ENCODE peak calls at places on chromosomes 12 and 14, in eight cellular contexts. One of them, this sample, is unnamed.

GRCh38 chr14:102828201-102828600 is 51.0 kb downstream of the TRAF3 start:
- DNase-seq in transverse colon: no peak
- DNase-seq in Caco-2: no peak
- DNase-seq in GM20000: no peak
- DNase-seq in DND-41: no peak
- DNase-seq in mesothelial cell of epicardium: no peak
- DNase-seq in IMR-90: no peak
- DNase-seq in HFFc6: no peak
- DNase-seq in this sample: no peak

GRCh38 chr14:44833376-44833775 is 128.4 kb downstream of the KLHL28 start:
- DNase-seq in Caco-2: no peak
- DNase-seq in HFFc6: peak
- DNase-seq in GM20000: no peak
- DNase-seq in transverse colon: no peak
- DNase-seq in mesothelial cell of epicardium: no peak
- DNase-seq in DND-41: no peak
- DNase-seq in IMR-90: peak
- DNase-seq in this sample: no peak

GRCh38 chr14:99516156-99517045 is 35.2 kb downstream of the CCNK start:
- DNase-seq in transverse colon: no peak
- DNase-seq in Caco-2: no peak
- DNase-seq in DND-41: no peak
- DNase-seq in IMR-90: no peak
- DNase-seq in HFFc6: no peak
- DNase-seq in GM20000: no peak
- DNase-seq in mesothelial cell of epicardium: peak
- DNase-seq in this sample: no peak

GRCh38 chr14:78752789-78753188 is 582.6 kb downstream of the NRXN3 start:
- DNase-seq in Caco-2: no peak
- DNase-seq in DND-41: no peak
- DNase-seq in HFFc6: no peak
- DNase-seq in mesothelial cell of epicardium: no peak
- DNase-seq in IMR-90: no peak
- DNase-seq in GM20000: no peak
- DNase-seq in transverse colon: peak
- DNase-seq in this sample: no peak

GRCh38 chr12:16155938-16156337 is 121.5 kb downstream of the SLC15A5 start:
- DNase-seq in mesothelial cell of epicardium: no peak
- DNase-seq in Caco-2: no peak
- DNase-seq in DND-41: no peak
- DNase-seq in IMR-90: no peak
- DNase-seq in transverse colon: no peak
- DNase-seq in GM20000: no peak
- DNase-seq in HFFc6: no peak
- DNase-seq in this sample: no peak

GRCh38 chr14:59919582-59920377 is at the start of gene LRRC9:
- DNase-seq in Caco-2: peak
- DNase-seq in GM20000: no peak
- DNase-seq in IMR-90: no peak
- DNase-seq in transverse colon: peak
- DNase-seq in HFFc6: no peak
- DNase-seq in DND-41: peak
- DNase-seq in mesothelial cell of epicardium: peak
- DNase-seq in this sample: peak

GRCh38 chr12:122003646-122004611 is 17.8 kb upstream of the BCL7A start:
- DNase-seq in HFFc6: no peak
- DNase-seq in transverse colon: peak
- DNase-seq in Caco-2: no peak
- DNase-seq in DND-41: peak
- DNase-seq in IMR-90: no peak
- DNase-seq in mesothelial cell of epicardium: no peak
- DNase-seq in GM20000: peak
- DNase-seq in this sample: peak

GRCh38 chr12:92927055-92927435 is 2.0 kb downstream of the EEA1 start:
- DNase-seq in GM20000: peak
- DNase-seq in IMR-90: peak
- DNase-seq in DND-41: peak
- DNase-seq in HFFc6: peak
- DNase-seq in transverse colon: no peak
- DNase-seq in Caco-2: no peak
- DNase-seq in mesothelial cell of epicardium: no peak
- DNase-seq in this sample: no peak

GRCh38 chr12:52741378-52742195 is 35.6 kb downstream of the KRT76 start:
- DNase-seq in Caco-2: peak
- DNase-seq in DND-41: peak
- DNase-seq in IMR-90: peak
- DNase-seq in mesothelial cell of epicardium: peak
- DNase-seq in transverse colon: peak
- DNase-seq in HFFc6: peak
- DNase-seq in GM20000: peak
- DNase-seq in this sample: peak

GRCh38 chr12:94202245-94203180 is 54.1 kb downstream of the PLXNC1 start:
- DNase-seq in HFFc6: no peak
- DNase-seq in Caco-2: no peak
- DNase-seq in IMR-90: no peak
- DNase-seq in DND-41: peak
- DNase-seq in transverse colon: no peak
- DNase-seq in GM20000: no peak
- DNase-seq in mesothelial cell of epicardium: no peak
- DNase-seq in this sample: peak

GRCh38 chr12:112294793-112295192 is 87.4 kb downstream of the HECTD4 start:
- DNase-seq in HFFc6: no peak
- DNase-seq in Caco-2: peak
- DNase-seq in mesothelial cell of epicardium: no peak
- DNase-seq in DND-41: no peak
- DNase-seq in GM20000: no peak
- DNase-seq in IMR-90: peak
- DNase-seq in transverse colon: no peak
- DNase-seq in this sample: no peak

GRCh38 chr14:94746131-94746530 is 23.8 kb downstream of the GSC start:
- DNase-seq in Caco-2: no peak
- DNase-seq in transverse colon: no peak
- DNase-seq in HFFc6: no peak
- DNase-seq in DND-41: no peak
- DNase-seq in mesothelial cell of epicardium: no peak
- DNase-seq in IMR-90: no peak
- DNase-seq in GM20000: no peak
- DNase-seq in this sample: no peak

GRCh38 chr14:94751956-94752355 is 18.0 kb downstream of the GSC start:
- DNase-seq in Caco-2: no peak
- DNase-seq in DND-41: no peak
- DNase-seq in mesothelial cell of epicardium: no peak
- DNase-seq in transverse colon: no peak
- DNase-seq in HFFc6: no peak
- DNase-seq in GM20000: no peak
- DNase-seq in IMR-90: no peak
- DNase-seq in this sample: no peak

GRCh38 chr14:94750371-94750770 is 19.5 kb downstream of the GSC start:
- DNase-seq in transverse colon: no peak
- DNase-seq in IMR-90: no peak
- DNase-seq in mesothelial cell of epicardium: no peak
- DNase-seq in DND-41: no peak
- DNase-seq in HFFc6: no peak
- DNase-seq in GM20000: no peak
- DNase-seq in Caco-2: no peak
- DNase-seq in this sample: no peak

GRCh38 chr14:94751321-94751720 is 18.6 kb downstream of the GSC start:
- DNase-seq in GM20000: no peak
- DNase-seq in mesothelial cell of epicardium: no peak
- DNase-seq in transverse colon: no peak
- DNase-seq in DND-41: no peak
- DNase-seq in IMR-90: no peak
- DNase-seq in Caco-2: no peak
- DNase-seq in HFFc6: no peak
- DNase-seq in this sample: no peak

DNA sequence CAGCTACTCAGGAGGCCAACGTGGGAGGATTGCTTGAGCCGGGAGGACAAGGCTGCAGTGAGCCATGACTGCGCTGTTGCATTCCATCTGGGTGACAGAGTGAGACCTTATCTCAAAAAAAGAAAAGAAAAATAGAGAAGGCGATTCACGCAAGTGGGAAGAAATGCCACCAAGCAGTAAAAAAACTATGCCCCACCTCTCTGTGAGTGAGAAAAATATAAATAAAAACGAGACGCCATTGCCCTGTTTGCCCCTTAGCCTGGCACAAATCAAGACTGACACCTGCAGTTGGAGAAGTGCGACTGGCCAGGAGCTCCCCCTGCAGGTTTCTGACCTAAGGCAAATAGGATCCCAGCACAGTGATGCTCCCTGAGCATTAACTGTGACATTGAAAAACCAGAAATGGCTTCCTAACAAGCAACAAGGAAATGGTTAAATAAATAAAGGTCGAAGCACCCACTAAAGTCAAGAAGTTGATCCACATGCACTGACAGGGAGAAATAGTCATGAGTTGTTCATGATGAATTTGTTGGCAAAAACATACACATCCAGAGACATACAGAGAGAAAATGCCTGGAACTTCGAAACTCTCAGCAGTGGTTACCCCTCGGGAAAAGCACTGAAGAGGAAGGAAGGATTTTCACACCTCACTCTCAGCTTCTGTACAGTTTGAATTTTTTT is 21.1 kb downstream of the GSC start:
- DNase-seq in DND-41: peak
- DNase-seq in Caco-2: peak
- DNase-seq in transverse colon: peak
- DNase-seq in IMR-90: no peak
- DNase-seq in GM20000: no peak
- DNase-seq in HFFc6: no peak
- DNase-seq in mesothelial cell of epicardium: no peak
- DNase-seq in this sample: peak
- TF ChIP-seq CTCF in DND-41: peak
- TF ChIP-seq CTCF in Caco-2: peak
- TF ChIP-seq CTCF in transverse colon: peak
- TF ChIP-seq CTCF in IMR-90: no peak
- TF ChIP-seq CTCF in GM20000: peak
- TF ChIP-seq CTCF in HFFc6: no peak
- TF ChIP-seq CTCF in mesothelial cell of epicardium: no peak
- TF ChIP-seq CTCF in this sample: peak

GRCh38 chr12:45121224-45121623 is 70.3 kb upstream of the DBX2 start:
- DNase-seq in transverse colon: no peak
- DNase-seq in GM20000: no peak
- DNase-seq in IMR-90: no peak
- DNase-seq in Caco-2: no peak
- DNase-seq in mesothelial cell of epicardium: no peak
- DNase-seq in DND-41: no peak
- DNase-seq in HFFc6: no peak
- DNase-seq in this sample: peak
- TF ChIP-seq CTCF in transverse colon: no peak
- TF ChIP-seq CTCF in GM20000: no peak
- TF ChIP-seq CTCF in IMR-90: no peak
- TF ChIP-seq CTCF in Caco-2: peak
- TF ChIP-seq CTCF in mesothelial cell of epicardium: peak
- TF ChIP-seq CTCF in DND-41: no peak
- TF ChIP-seq CTCF in HFFc6: peak
- TF ChIP-seq CTCF in this sample: peak

GRCh38 chr12:20142295-20142694 is 226.0 kb upstream of the PDE3A start:
- DNase-seq in DND-41: no peak
- DNase-seq in Caco-2: no peak
- DNase-seq in transverse colon: no peak
- DNase-seq in GM20000: no peak
- DNase-seq in HFFc6: no peak
- DNase-seq in IMR-90: no peak
- DNase-seq in mesothelial cell of epicardium: no peak
- DNase-seq in this sample: no peak

GRCh38 chr12:20140751-20141150 is 227.6 kb upstream of the PDE3A start:
- DNase-seq in mesothelial cell of epicardium: no peak
- DNase-seq in HFFc6: no peak
- DNase-seq in Caco-2: no peak
- DNase-seq in GM20000: no peak
- DNase-seq in DND-41: no peak
- DNase-seq in IMR-90: no peak
- DNase-seq in transverse colon: no peak
- DNase-seq in this sample: no peak

GRCh38 chr12:20148241-20148640 is 220.1 kb upstream of the PDE3A start:
- DNase-seq in Caco-2: no peak
- DNase-seq in IMR-90: no peak
- DNase-seq in mesothelial cell of epicardium: no peak
- DNase-seq in HFFc6: no peak
- DNase-seq in GM20000: no peak
- DNase-seq in transverse colon: no peak
- DNase-seq in DND-41: no peak
- DNase-seq in this sample: no peak

GRCh38 chr12:20144341-20144740 is 224.0 kb upstream of the PDE3A start:
- DNase-seq in DND-41: no peak
- DNase-seq in mesothelial cell of epicardium: no peak
- DNase-seq in GM20000: peak
- DNase-seq in IMR-90: no peak
- DNase-seq in HFFc6: no peak
- DNase-seq in Caco-2: no peak
- DNase-seq in transverse colon: no peak
- DNase-seq in this sample: peak

GRCh38 chr12:20142956-20143355 is 225.4 kb upstream of the PDE3A start:
- DNase-seq in DND-41: no peak
- DNase-seq in IMR-90: no peak
- DNase-seq in HFFc6: no peak
- DNase-seq in mesothelial cell of epicardium: no peak
- DNase-seq in Caco-2: no peak
- DNase-seq in transverse colon: no peak
- DNase-seq in GM20000: no peak
- DNase-seq in this sample: peak
- TF ChIP-seq CTCF in DND-41: no peak
- TF ChIP-seq CTCF in IMR-90: no peak
- TF ChIP-seq CTCF in HFFc6: no peak
- TF ChIP-seq CTCF in mesothelial cell of epicardium: no peak
- TF ChIP-seq CTCF in Caco-2: peak
- TF ChIP-seq CTCF in transverse colon: no peak
- TF ChIP-seq CTCF in GM20000: no peak
- TF ChIP-seq CTCF in this sample: peak

GRCh38 chr12:113826805-113827204 is 139.3 kb downstream of the RBM19 start:
- DNase-seq in IMR-90: no peak
- DNase-seq in mesothelial cell of epicardium: no peak
- DNase-seq in HFFc6: no peak
- DNase-seq in DND-41: no peak
- DNase-seq in Caco-2: no peak
- DNase-seq in GM20000: no peak
- DNase-seq in transverse colon: no peak
- DNase-seq in this sample: no peak
- TF ChIP-seq CTCF in IMR-90: no peak
- TF ChIP-seq CTCF in mesothelial cell of epicardium: no peak
- TF ChIP-seq CTCF in HFFc6: no peak
- TF ChIP-seq CTCF in DND-41: no peak
- TF ChIP-seq CTCF in Caco-2: peak
- TF ChIP-seq CTCF in GM20000: no peak
- TF ChIP-seq CTCF in transverse colon: no peak
- TF ChIP-seq CTCF in this sample: peak